ENCODE peak calls at places on chromosomes 5 and 9, in nine cellular contexts. One of them, this sample, is unnamed. For H3K27me3 and H3K36me3, the result is how much of the 10 kb centered on the place peaks cover.

GRCh38 chr5:79843450-79844388 is 147.3 kb downstream of the MTX3 start:
- DNase-seq in neural progenitor cell: no peak
- DNase-seq in RWPE2: no peak
- DNase-seq in osteoblast: no peak
- DNase-seq in SK-N-SH: no peak
- DNase-seq in adipocyte: no peak
- DNase-seq in heart right ventricle: no peak
- DNase-seq in GM23248: no peak
- DNase-seq in GM12878: no peak
- DNase-seq in this sample: no peak

GRCh38 chr9:95018099-95018927 is 291.8 kb downstream of the AOPEP start:
- DNase-seq in neural progenitor cell: peak
- DNase-seq in RWPE2: peak
- DNase-seq in osteoblast: peak
- DNase-seq in SK-N-SH: no peak
- DNase-seq in adipocyte: peak
- DNase-seq in heart right ventricle: peak
- DNase-seq in GM23248: peak
- DNase-seq in GM12878: no peak
- DNase-seq in this sample: no peak

GRCh38 chr9:83533296-83533695 is 4.9 kb downstream of the FRMD3 start:
- DNase-seq in neural progenitor cell: no peak
- DNase-seq in RWPE2: no peak
- DNase-seq in osteoblast: no peak
- DNase-seq in SK-N-SH: no peak
- DNase-seq in adipocyte: no peak
- DNase-seq in heart right ventricle: no peak
- DNase-seq in GM23248: no peak
- DNase-seq in GM12878: no peak
- DNase-seq in this sample: no peak

GRCh38 chr5:7388553-7388952 is 7.4 kb upstream of the ADCY2 start:
- DNase-seq in neural progenitor cell: no peak
- DNase-seq in RWPE2: no peak
- DNase-seq in osteoblast: no peak
- DNase-seq in SK-N-SH: no peak
- DNase-seq in adipocyte: no peak
- DNase-seq in heart right ventricle: no peak
- DNase-seq in GM23248: no peak
- DNase-seq in GM12878: no peak
- DNase-seq in this sample: no peak

GRCh38 chr9:101047848-101048402 is 19.4 kb downstream of the PLPPR1 start:
- DNase-seq in neural progenitor cell: no peak
- DNase-seq in RWPE2: no peak
- DNase-seq in osteoblast: no peak
- DNase-seq in SK-N-SH: no peak
- DNase-seq in adipocyte: peak
- DNase-seq in heart right ventricle: no peak
- DNase-seq in GM23248: peak
- DNase-seq in GM12878: no peak
- DNase-seq in this sample: no peak

GRCh38 chr5:108149369-108149768 is 232.5 kb downstream of the FBXL17 start:
- DNase-seq in neural progenitor cell: no peak
- DNase-seq in RWPE2: no peak
- DNase-seq in osteoblast: no peak
- DNase-seq in SK-N-SH: no peak
- DNase-seq in adipocyte: no peak
- DNase-seq in heart right ventricle: no peak
- DNase-seq in GM23248: no peak
- DNase-seq in GM12878: no peak
- DNase-seq in this sample: no peak

GRCh38 chr5:99248066-99248465 is 319.3 kb upstream of the CHD1 start:
- DNase-seq in neural progenitor cell: no peak
- DNase-seq in RWPE2: no peak
- DNase-seq in osteoblast: no peak
- DNase-seq in SK-N-SH: no peak
- DNase-seq in adipocyte: no peak
- DNase-seq in heart right ventricle: no peak
- DNase-seq in GM23248: no peak
- DNase-seq in GM12878: no peak
- DNase-seq in this sample: no peak

GRCh38 chr9:18982246-18982589 is 50.8 kb downstream of the SAXO1 start:
- DNase-seq in neural progenitor cell: no peak
- DNase-seq in RWPE2: no peak
- DNase-seq in osteoblast: no peak
- DNase-seq in SK-N-SH: no peak
- DNase-seq in adipocyte: no peak
- DNase-seq in heart right ventricle: peak
- DNase-seq in GM23248: no peak
- DNase-seq in GM12878: no peak
- DNase-seq in this sample: no peak

GRCh38 chr5:145811834-145812625 is 23.1 kb downstream of the PRELID2 start:
- DNase-seq in neural progenitor cell: peak
- DNase-seq in RWPE2: no peak
- DNase-seq in osteoblast: peak
- DNase-seq in SK-N-SH: no peak
- DNase-seq in adipocyte: peak
- DNase-seq in heart right ventricle: no peak
- DNase-seq in GM23248: peak
- DNase-seq in GM12878: no peak
- DNase-seq in this sample: no peak

GRCh38 chr9:100865111-100865510 is 163.4 kb upstream of the PLPPR1 start:
- DNase-seq in neural progenitor cell: no peak
- DNase-seq in RWPE2: no peak
- DNase-seq in osteoblast: no peak
- DNase-seq in SK-N-SH: no peak
- DNase-seq in adipocyte: no peak
- DNase-seq in heart right ventricle: no peak
- DNase-seq in GM23248: no peak
- DNase-seq in GM12878: no peak
- DNase-seq in this sample: no peak

GRCh38 chr5:109485030-109485429 is 75.3 kb upstream of the PJA2 start:
- DNase-seq in neural progenitor cell: no peak
- DNase-seq in RWPE2: no peak
- DNase-seq in osteoblast: no peak
- DNase-seq in SK-N-SH: peak
- DNase-seq in adipocyte: peak
- DNase-seq in heart right ventricle: peak
- DNase-seq in GM23248: peak
- DNase-seq in GM12878: no peak
- DNase-seq in this sample: no peak
- H3K4me3 ChIP-seq in neural progenitor cell: no peak
- H3K4me3 ChIP-seq in RWPE2: no peak
- H3K4me3 ChIP-seq in osteoblast: no peak
- H3K4me3 ChIP-seq in SK-N-SH: no peak
- H3K4me3 ChIP-seq in adipocyte: no peak
- H3K4me3 ChIP-seq in heart right ventricle: no peak
- H3K4me3 ChIP-seq in GM23248: no peak
- H3K4me3 ChIP-seq in GM12878: no peak
- H3K4me3 ChIP-seq in this sample: no peak

GRCh38 chr5:530001-530400 is 5.8 kb upstream of the SLC9A3 start:
- DNase-seq in neural progenitor cell: no peak
- DNase-seq in RWPE2: no peak
- DNase-seq in osteoblast: no peak
- DNase-seq in SK-N-SH: no peak
- DNase-seq in adipocyte: no peak
- DNase-seq in heart right ventricle: no peak
- DNase-seq in GM23248: no peak
- DNase-seq in GM12878: peak
- DNase-seq in this sample: no peak
- H3K27me3 ChIP-seq in neural progenitor cell: half or more
- H3K27me3 ChIP-seq in RWPE2: half or more
- H3K27me3 ChIP-seq in osteoblast: half or more
- H3K27me3 ChIP-seq in SK-N-SH: half or more
- H3K27me3 ChIP-seq in adipocyte: half or more
- H3K27me3 ChIP-seq in heart right ventricle: under half
- H3K27me3 ChIP-seq in GM23248: half or more
- H3K27me3 ChIP-seq in GM12878: under half
- H3K27me3 ChIP-seq in this sample: under half

GRCh38 chr9:113298311-113298710 is 4.9 kb downstream of the RNF183 start:
- DNase-seq in neural progenitor cell: no peak
- DNase-seq in RWPE2: no peak
- DNase-seq in osteoblast: no peak
- DNase-seq in SK-N-SH: no peak
- DNase-seq in adipocyte: no peak
- DNase-seq in heart right ventricle: no peak
- DNase-seq in GM23248: no peak
- DNase-seq in GM12878: no peak
- DNase-seq in this sample: no peak

GRCh38 chr9:113296796-113297558 is 6.2 kb downstream of the RNF183 start:
- DNase-seq in neural progenitor cell: no peak
- DNase-seq in RWPE2: no peak
- DNase-seq in osteoblast: peak
- DNase-seq in SK-N-SH: no peak
- DNase-seq in adipocyte: no peak
- DNase-seq in heart right ventricle: no peak
- DNase-seq in GM23248: no peak
- DNase-seq in GM12878: no peak
- DNase-seq in this sample: no peak

GRCh38 chr9:113289091-113289490 is 13.6 kb downstream of the PRPF4 start:
- DNase-seq in neural progenitor cell: no peak
- DNase-seq in RWPE2: no peak
- DNase-seq in osteoblast: no peak
- DNase-seq in SK-N-SH: no peak
- DNase-seq in adipocyte: no peak
- DNase-seq in heart right ventricle: no peak
- DNase-seq in GM23248: no peak
- DNase-seq in GM12878: no peak
- DNase-seq in this sample: no peak

GRCh38 chr9:113290052-113290607 is 13.0 kb downstream of the RNF183 start:
- DNase-seq in neural progenitor cell: no peak
- DNase-seq in RWPE2: no peak
- DNase-seq in osteoblast: no peak
- DNase-seq in SK-N-SH: no peak
- DNase-seq in adipocyte: no peak
- DNase-seq in heart right ventricle: no peak
- DNase-seq in GM23248: no peak
- DNase-seq in GM12878: no peak
- DNase-seq in this sample: no peak

DNA sequence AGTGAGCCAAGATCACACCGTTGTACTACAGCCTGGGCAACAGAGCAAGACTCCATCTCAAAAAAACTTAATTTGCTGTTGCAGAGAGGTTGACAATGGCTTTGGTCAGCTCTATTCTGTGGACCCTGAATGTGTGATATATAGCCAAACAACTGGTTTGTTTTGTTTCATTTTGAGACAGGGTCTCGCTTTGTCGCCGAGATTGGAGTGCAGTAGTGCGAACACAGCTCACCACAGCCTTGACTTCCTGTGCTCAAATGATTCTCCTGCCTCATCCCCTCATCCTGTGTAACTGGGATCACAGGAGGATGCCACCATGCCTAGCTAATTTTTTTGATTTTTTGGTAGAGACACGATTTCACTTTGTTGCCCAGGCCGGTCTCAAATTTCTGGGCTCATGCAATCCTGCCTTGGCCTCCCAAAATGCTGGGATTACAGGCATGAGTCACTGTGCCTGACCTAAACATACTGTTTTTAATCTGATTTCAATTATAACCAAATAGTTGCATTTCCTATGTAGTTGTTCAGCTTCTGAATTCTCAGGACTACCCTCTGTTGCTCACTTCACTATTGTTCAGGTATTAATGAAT is 9.8 kb downstream of the RNF183 start:
- DNase-seq in neural progenitor cell: no peak
- DNase-seq in RWPE2: no peak
- DNase-seq in osteoblast: no peak
- DNase-seq in SK-N-SH: no peak
- DNase-seq in adipocyte: peak
- DNase-seq in heart right ventricle: no peak
- DNase-seq in GM23248: peak
- DNase-seq in GM12878: no peak
- DNase-seq in this sample: no peak
- H3K36me3 ChIP-seq in neural progenitor cell: under half
- H3K36me3 ChIP-seq in RWPE2: half or more
- H3K36me3 ChIP-seq in osteoblast: under half
- H3K36me3 ChIP-seq in SK-N-SH: under half
- H3K36me3 ChIP-seq in adipocyte: under half
- H3K36me3 ChIP-seq in heart right ventricle: under half
- H3K36me3 ChIP-seq in GM23248: under half
- H3K36me3 ChIP-seq in GM12878: under half
- H3K36me3 ChIP-seq in this sample: under half

GRCh38 chr9:123639743-123640142 is 283.7 kb downstream of the CRB2 start:
- DNase-seq in neural progenitor cell: no peak
- DNase-seq in RWPE2: no peak
- DNase-seq in osteoblast: no peak
- DNase-seq in SK-N-SH: no peak
- DNase-seq in adipocyte: no peak
- DNase-seq in heart right ventricle: no peak
- DNase-seq in GM23248: no peak
- DNase-seq in GM12878: no peak
- DNase-seq in this sample: no peak

GRCh38 chr9:123637596-123637939 is 281.6 kb downstream of the CRB2 start:
- DNase-seq in neural progenitor cell: no peak
- DNase-seq in RWPE2: no peak
- DNase-seq in osteoblast: peak
- DNase-seq in SK-N-SH: no peak
- DNase-seq in adipocyte: no peak
- DNase-seq in heart right ventricle: no peak
- DNase-seq in GM23248: no peak
- DNase-seq in GM12878: no peak
- DNase-seq in this sample: no peak

GRCh38 chr9:123640792-123641222 is 284.8 kb downstream of the CRB2 start:
- DNase-seq in neural progenitor cell: no peak
- DNase-seq in RWPE2: no peak
- DNase-seq in osteoblast: no peak
- DNase-seq in SK-N-SH: no peak
- DNase-seq in adipocyte: no peak
- DNase-seq in heart right ventricle: no peak
- DNase-seq in GM23248: no peak
- DNase-seq in GM12878: peak
- DNase-seq in this sample: no peak

GRCh38 chr9:123642291-123643278 is 286.6 kb downstream of the CRB2 start:
- DNase-seq in neural progenitor cell: no peak
- DNase-seq in RWPE2: no peak
- DNase-seq in osteoblast: no peak
- DNase-seq in SK-N-SH: peak
- DNase-seq in adipocyte: peak
- DNase-seq in heart right ventricle: no peak
- DNase-seq in GM23248: no peak
- DNase-seq in GM12878: no peak
- DNase-seq in this sample: no peak

DNA sequence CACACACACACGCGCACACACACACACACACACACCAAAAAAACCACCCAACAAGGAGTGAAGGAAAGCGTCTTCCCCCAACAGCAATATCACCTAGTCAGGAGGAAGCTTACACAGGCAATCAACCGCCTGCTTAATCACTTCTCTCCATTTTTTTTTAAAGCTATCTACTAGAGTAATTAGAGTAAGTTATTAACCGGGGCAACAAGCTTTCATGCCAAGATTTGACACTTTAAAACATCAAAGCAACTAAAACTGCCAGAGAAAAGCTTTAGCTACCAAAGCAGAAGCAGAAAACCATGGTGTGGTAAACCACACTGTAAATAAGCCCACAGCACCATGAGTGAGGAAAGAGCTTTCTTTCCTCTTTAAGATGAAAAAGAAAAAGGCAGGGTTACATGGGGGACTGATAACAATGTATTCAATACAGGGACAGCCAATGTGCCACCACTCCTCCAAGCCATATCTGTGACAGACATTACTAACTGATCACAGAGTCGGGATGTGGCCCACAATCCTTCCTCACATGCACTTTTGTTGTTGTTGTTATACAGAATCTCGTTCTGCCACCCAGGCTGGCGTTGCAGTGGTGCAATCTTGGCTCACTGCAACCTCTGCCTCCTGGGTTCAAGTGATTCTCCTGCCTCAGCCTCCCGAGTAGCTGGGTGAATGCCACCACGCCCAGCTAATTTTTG is 282.1 kb downstream of the CRB2 start:
- DNase-seq in neural progenitor cell: no peak
- DNase-seq in RWPE2: no peak
- DNase-seq in osteoblast: peak
- DNase-seq in SK-N-SH: no peak
- DNase-seq in adipocyte: no peak
- DNase-seq in heart right ventricle: no peak
- DNase-seq in GM23248: no peak
- DNase-seq in GM12878: peak
- DNase-seq in this sample: no peak
- H3K4me3 ChIP-seq in neural progenitor cell: no peak
- H3K4me3 ChIP-seq in RWPE2: no peak
- H3K4me3 ChIP-seq in osteoblast: peak
- H3K4me3 ChIP-seq in SK-N-SH: no peak
- H3K4me3 ChIP-seq in adipocyte: peak
- H3K4me3 ChIP-seq in heart right ventricle: no peak
- H3K4me3 ChIP-seq in GM23248: no peak
- H3K4me3 ChIP-seq in GM12878: no peak
- H3K4me3 ChIP-seq in this sample: no peak